ENCODE peak calls at places on chromosomes 16 and 17, in six cellular contexts. D, Y, L, X, A and K are unnamed samples.

GRCh38 chr17:57751971-57752905 is 7.1 kb upstream of the CCDC182 start:
- DNase-seq in X (no peak), L (no peak), Y (no peak), A (no peak), D (no peak), K (no peak)

GRCh38 chr17:62892870-62893338 is 73.1 kb upstream of the TANC2 start:
- DNase-seq in X (peak), A (peak), L (peak), D (peak), Y (no peak), K (peak)

GRCh38 chr16:15572329-15573001 is 70.5 kb downstream of the MARF1 start:
- DNase-seq in X (no peak), A (peak), Y (no peak), D (no peak), L (no peak), K (peak)

GRCh38 chr17:77845541-77846225 is 112.8 kb upstream of the TNRC6C start:
- DNase-seq in X (no peak), Y (no peak), D (no peak), L (no peak), A (no peak), K (no peak)

GRCh38 chr16:10136916-10137315 is 45.3 kb downstream of the GRIN2A start:
- DNase-seq in L (no peak), X (no peak), Y (no peak), D (no peak), A (no peak), K (no peak)

GRCh38 chr17:164536-165235 is 16.8 kb downstream of the DOC2B start:
- DNase-seq in Y (no peak), A (peak), X (no peak), L (peak), D (no peak), K (peak)

GRCh38 chr17:33097411-33097810 is 105.8 kb downstream of the SPACA3 start:
- DNase-seq in D (no peak), X (no peak), Y (no peak), A (no peak), L (no peak), K (no peak)

GRCh38 chr16:16095646-16096045 is 127.6 kb downstream of the ABCC6 start:
- DNase-seq in L (no peak), A (no peak), X (no peak), D (no peak), Y (no peak), K (peak)

GRCh38 chr17:607341-608060 is 107.1 kb downstream of the VPS53 start:
- DNase-seq in A (no peak), Y (no peak), L (no peak), D (no peak), X (no peak), K (no peak)

GRCh38 chr16:75491876-75492275 is 3.4 kb downstream of the CHST6 start:
- DNase-seq in Y (no peak), A (peak), D (no peak), L (peak), X (no peak), K (no peak)

GRCh38 chr16:53913082-53913870 is 209.3 kb downstream of the FTO start:
- DNase-seq in A (peak), L (no peak), D (no peak), Y (no peak), X (no peak), K (peak)

GRCh38 chr17:59671386-59671785 is 35.8 kb downstream of the PTRH2 start:
- DNase-seq in L (no peak), D (no peak), Y (no peak), A (no peak), X (no peak), K (no peak)

GRCh38 chr17:69462882-69463281 is 48.4 kb downstream of the MAP2K6 start:
- DNase-seq in Y (no peak), L (no peak), X (no peak), A (no peak), D (no peak), K (no peak)

GRCh38 chr17:48374650-48375230 is 55.3 kb downstream of the SKAP1 start:
- DNase-seq in Y (peak), D (no peak), A (peak), X (peak), L (peak), K (no peak)

GRCh38 chr17:65155622-65156021 is 18.5 kb downstream of the RGS9 start:
- DNase-seq in D (no peak), X (no peak), A (no peak), L (no peak), Y (no peak), K (no peak)

GRCh38 chr16:2250652-2251280 is 621 bp downstream of the ECI1 start:
- DNase-seq in X (peak), A (peak), D (no peak), Y (no peak), L (no peak), K (peak)

GRCh38 chr17:3988297-3989120 is 24.3 kb upstream of the ATP2A3 start:
- DNase-seq in A (no peak), D (no peak), X (peak), Y (no peak), L (no peak), K (no peak)

GRCh38 chr17:40612510-40613244 is 34.9 kb downstream of the SMARCE1 start:
- DNase-seq in X (no peak), D (no peak), L (no peak), Y (no peak), A (no peak), K (no peak)

GRCh38 chr17:82399030-82399429 is 19.1 kb upstream of the HEXD start:
- DNase-seq in A (peak), L (no peak), X (no peak), Y (no peak), D (no peak), K (peak)

GRCh38 chr17:77802811-77803220 is 155.7 kb upstream of the TNRC6C start:
- DNase-seq in X (no peak), D (no peak), L (no peak), Y (no peak), A (no peak), K (no peak)

GRCh38 chr16:82220541-82220940 is 50.5 kb upstream of the MPHOSPH6 start:
- DNase-seq in X (no peak), L (no peak), Y (no peak), A (no peak), D (no peak), K (no peak)

GRCh38 chr16:28107232-28107631 is 43.7 kb upstream of the GSG1L start:
- DNase-seq in Y (no peak), D (peak), X (no peak), A (no peak), L (no peak), K (no peak)

GRCh38 chr17:44444735-44445105 is 55.3 kb upstream of the ITGA2B start:
- DNase-seq in X (no peak), D (no peak), Y (no peak), L (no peak), A (peak), K (peak)

GRCh38 chr16:23838485-23839142 is 2.8 kb downstream of the PRKCB start:
- DNase-seq in D (no peak), A (no peak), X (no peak), Y (no peak), L (no peak), K (no peak)

GRCh38 chr16:11665071-11665491 is 3.2 kb upstream of the SNN start:
- DNase-seq in Y (no peak), D (no peak), L (no peak), X (no peak), A (no peak), K (no peak)

GRCh38 chr17:40539711-40540411 is 25.4 kb downstream of the CCR7 start:
- DNase-seq in Y (no peak), X (no peak), A (no peak), D (no peak), L (no peak), K (no peak)

GRCh38 chr16:69481901-69482341 is 57.5 kb downstream of the CYB5B start:
- DNase-seq in L (no peak), D (peak), X (peak), Y (no peak), A (no peak), K (peak)

GRCh38 chr16:85349413-85350145 is 237.3 kb upstream of the CIBAR2 start:
- DNase-seq in A (no peak), D (no peak), X (no peak), L (no peak), Y (no peak), K (no peak)

GRCh38 chr16:4327782-4328579 is 12.1 kb downstream of the GLIS2 start:
- DNase-seq in Y (no peak), D (peak), A (peak), X (peak), L (no peak), K (peak)
- TF ChIP-seq CTCF in Y (no peak), D (peak), A (peak), X (peak), L (no peak), K (peak)

DNA sequence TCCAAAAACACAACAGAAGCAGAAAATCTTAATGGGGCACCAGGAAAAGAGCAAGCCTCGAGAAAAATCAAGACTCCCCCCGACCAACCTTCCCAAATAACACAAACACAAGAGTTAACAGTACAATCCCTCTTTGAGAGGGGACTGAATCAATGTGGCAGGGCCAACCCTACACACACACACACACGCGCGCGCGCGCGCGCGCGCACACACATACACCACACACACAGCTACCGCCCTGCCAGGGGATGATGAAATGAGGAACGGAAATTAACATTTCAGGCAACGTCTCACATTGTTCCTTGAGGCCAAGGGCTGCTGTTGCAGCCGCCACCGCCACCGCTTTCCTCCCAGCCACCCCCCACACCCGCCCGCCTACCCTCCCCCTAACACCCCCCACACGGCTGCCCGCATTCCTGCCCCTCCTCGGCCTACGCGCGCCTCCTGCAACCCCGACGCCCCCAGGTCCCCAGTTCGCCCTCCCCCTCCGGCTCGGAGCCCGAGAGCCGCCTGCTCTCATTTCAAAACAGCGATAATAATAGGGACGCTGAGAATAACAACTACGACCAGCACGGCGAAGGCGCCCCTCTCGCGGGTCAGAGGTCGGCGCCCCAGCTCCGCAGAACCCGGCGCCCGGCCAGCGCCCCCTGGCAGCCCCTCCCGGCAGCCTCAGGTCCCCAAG is 1.2 kb downstream of the ANKRD11 start:
- DNase-seq in X (peak), Y (peak), A (peak), D (peak), L (peak), K (peak)
- TF ChIP-seq CTCF in X (peak), Y (no peak), A (peak), D (peak), L (peak), K (peak)

GRCh38 chr16:50373345-50373701 is 4.5 kb upstream of the BRD7 start:
- DNase-seq in A (no peak), Y (no peak), X (no peak), D (no peak), L (no peak), K (no peak)

GRCh38 chr16:50371036-50371716 is 2.4 kb upstream of the BRD7 start:
- DNase-seq in D (no peak), L (no peak), Y (no peak), X (no peak), A (no peak), K (no peak)

GRCh38 chr16:50373780-50374179 is 5.0 kb upstream of the BRD7 start:
- DNase-seq in X (no peak), A (no peak), D (no peak), Y (no peak), L (no peak), K (no peak)

GRCh38 chr16:50372611-50373344 is 4.0 kb upstream of the BRD7 start:
- DNase-seq in X (no peak), A (peak), Y (no peak), L (no peak), D (no peak), K (peak)

DNA sequence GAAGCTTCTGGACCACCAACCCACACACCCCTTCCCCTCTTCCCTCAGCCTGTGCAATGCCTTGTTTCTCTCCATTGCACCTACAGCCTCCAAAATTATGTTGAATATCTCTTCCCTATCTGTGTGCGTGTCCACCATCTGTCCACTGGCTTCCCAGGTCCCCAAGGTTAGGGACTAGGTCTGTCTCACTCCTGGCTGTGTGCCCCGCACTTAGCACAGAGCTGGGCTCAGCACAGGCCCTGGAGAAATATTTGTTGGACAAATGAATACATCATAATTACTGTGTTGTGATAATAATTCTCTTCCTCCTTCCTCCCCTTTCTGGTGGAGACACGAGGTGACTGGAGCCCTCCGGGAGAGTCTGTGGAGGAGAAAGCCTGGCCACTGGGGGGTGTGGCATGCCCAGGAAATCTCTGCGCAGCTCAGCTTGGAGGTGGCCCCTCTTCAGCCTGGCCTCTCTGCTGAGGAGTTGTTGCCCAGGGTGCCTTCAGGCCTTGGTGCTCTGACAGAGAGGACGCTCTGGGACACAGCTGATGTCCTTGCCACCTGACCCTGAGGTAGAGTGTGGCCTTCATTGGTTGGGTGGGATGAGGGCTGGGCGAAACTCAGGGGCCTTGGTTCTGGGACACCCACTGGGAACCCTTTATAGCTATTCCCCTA is 3.3 kb upstream of the BRD7 start:
- DNase-seq in L (no peak), Y (no peak), A (no peak), X (no peak), D (no peak), K (peak)
- TF ChIP-seq CTCF in L (no peak), Y (peak), A (peak), X (no peak), D (no peak), K (peak)

DNA sequence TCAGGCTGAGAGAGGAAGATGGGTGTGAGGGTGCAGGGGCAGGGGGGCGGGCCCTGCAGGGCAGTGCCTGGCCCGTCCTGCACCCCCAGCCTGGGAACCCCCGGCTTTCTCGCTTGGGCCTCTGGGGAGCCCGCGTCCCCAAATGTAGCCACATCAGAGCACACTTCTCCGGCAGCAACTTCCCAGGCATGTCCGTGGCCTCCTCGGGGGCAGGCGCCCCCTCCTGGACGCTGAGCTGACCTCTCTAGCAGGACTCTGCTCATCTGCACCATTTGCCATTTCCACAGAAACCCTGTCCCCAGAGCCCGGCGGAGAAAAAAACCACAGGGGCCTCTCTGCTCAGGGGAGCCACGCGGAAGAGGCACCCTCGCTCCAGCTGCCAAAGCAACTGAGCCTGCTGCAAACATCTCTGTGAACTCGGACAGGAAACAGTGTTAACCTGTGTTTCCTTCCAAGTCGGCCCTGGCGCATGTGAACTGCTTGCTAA is 63.4 kb downstream of the KLHDC4 start:
- DNase-seq in X (no peak), Y (no peak), L (peak), D (no peak), A (no peak), K (no peak)
- TF ChIP-seq CTCF in X (no peak), Y (no peak), L (peak), D (peak), A (peak), K (peak)

GRCh38 chr17:2218426-2218825 is 85.2 kb downstream of the SMG6 start:
- DNase-seq in X (no peak), L (no peak), Y (no peak), A (no peak), D (no peak), K (no peak)

GRCh38 chr17:2214887-2215615 is 88.5 kb downstream of the SMG6 start:
- DNase-seq in X (no peak), Y (no peak), A (peak), D (no peak), L (no peak), K (peak)

GRCh38 chr17:2213291-2213960 is 90.2 kb downstream of the SMG6 start:
- DNase-seq in A (peak), D (no peak), X (no peak), Y (no peak), L (no peak), K (peak)

GRCh38 chr17:2214047-2214717 is 89.4 kb downstream of the SMG6 start:
- DNase-seq in L (no peak), X (peak), A (peak), D (peak), Y (no peak), K (peak)

GRCh38 chr17:2215616-2216364 is 87.8 kb downstream of the SMG6 start:
- DNase-seq in A (peak), D (peak), L (no peak), Y (no peak), X (peak), K (peak)
- TF ChIP-seq CTCF in A (no peak), D (no peak), L (no peak), Y (no peak), X (no peak), K (peak)